ENCODE peak calls at places on chromosome 4, in eight cellular contexts. One of them, this sample, is unnamed.

GRCh38 chr4:121989715-121990114 is 37.9 kb upstream of the TRPC3 start:
- DNase-seq in tibial artery: no peak
- DNase-seq in stimulated activated CD8-positive, alpha-beta memory T cell treated with anti-CD3 and anti-CD28 coated beads, Interleukin-15, amount 100 ng/mL, for 4 hours: no peak
- DNase-seq in substantia nigra: no peak
- DNase-seq in AG09319: no peak
- DNase-seq in amygdala: no peak
- DNase-seq in NCI-H774: no peak
- DNase-seq in HepG2: no peak
- DNase-seq in this sample: peak

GRCh38 chr4:95676190-95676589 is 127.4 kb upstream of the UNC5C start:
- DNase-seq in tibial artery: no peak
- DNase-seq in stimulated activated CD8-positive, alpha-beta memory T cell treated with anti-CD3 and anti-CD28 coated beads, Interleukin-15, amount 100 ng/mL, for 4 hours: no peak
- DNase-seq in substantia nigra: no peak
- DNase-seq in AG09319: no peak
- DNase-seq in amygdala: no peak
- DNase-seq in NCI-H774: no peak
- DNase-seq in HepG2: no peak
- DNase-seq in this sample: no peak

GRCh38 chr4:36224969-36225903 is 19.1 kb downstream of the ARAP2 start:
- DNase-seq in tibial artery: no peak
- DNase-seq in stimulated activated CD8-positive, alpha-beta memory T cell treated with anti-CD3 and anti-CD28 coated beads, Interleukin-15, amount 100 ng/mL, for 4 hours: no peak
- DNase-seq in substantia nigra: no peak
- DNase-seq in AG09319: no peak
- DNase-seq in amygdala: peak
- DNase-seq in NCI-H774: no peak
- DNase-seq in HepG2: peak
- DNase-seq in this sample: no peak

GRCh38 chr4:113747949-113748348 is 13.6 kb downstream of the CAMK2D start:
- DNase-seq in tibial artery: no peak
- DNase-seq in stimulated activated CD8-positive, alpha-beta memory T cell treated with anti-CD3 and anti-CD28 coated beads, Interleukin-15, amount 100 ng/mL, for 4 hours: no peak
- DNase-seq in substantia nigra: no peak
- DNase-seq in AG09319: no peak
- DNase-seq in amygdala: no peak
- DNase-seq in NCI-H774: no peak
- DNase-seq in HepG2: peak
- DNase-seq in this sample: no peak

GRCh38 chr4:186770446-186771175 is 47.0 kb upstream of the FAT1 start:
- DNase-seq in tibial artery: no peak
- DNase-seq in stimulated activated CD8-positive, alpha-beta memory T cell treated with anti-CD3 and anti-CD28 coated beads, Interleukin-15, amount 100 ng/mL, for 4 hours: no peak
- DNase-seq in substantia nigra: no peak
- DNase-seq in AG09319: no peak
- DNase-seq in amygdala: no peak
- DNase-seq in NCI-H774: no peak
- DNase-seq in HepG2: no peak
- DNase-seq in this sample: no peak

GRCh38 chr4:17494258-17494657 is 17.6 kb downstream of the QDPR start:
- DNase-seq in tibial artery: no peak
- DNase-seq in stimulated activated CD8-positive, alpha-beta memory T cell treated with anti-CD3 and anti-CD28 coated beads, Interleukin-15, amount 100 ng/mL, for 4 hours: peak
- DNase-seq in substantia nigra: no peak
- DNase-seq in AG09319: no peak
- DNase-seq in amygdala: peak
- DNase-seq in NCI-H774: no peak
- DNase-seq in HepG2: no peak
- DNase-seq in this sample: peak

GRCh38 chr4:128519163-128519810 is 231.7 kb upstream of the PGRMC2 start:
- DNase-seq in tibial artery: peak
- DNase-seq in stimulated activated CD8-positive, alpha-beta memory T cell treated with anti-CD3 and anti-CD28 coated beads, Interleukin-15, amount 100 ng/mL, for 4 hours: no peak
- DNase-seq in substantia nigra: no peak
- DNase-seq in AG09319: no peak
- DNase-seq in amygdala: no peak
- DNase-seq in NCI-H774: no peak
- DNase-seq in HepG2: no peak
- DNase-seq in this sample: no peak

GRCh38 chr4:162837241-162837640 is 329.4 kb downstream of the NAF1 start:
- DNase-seq in tibial artery: no peak
- DNase-seq in stimulated activated CD8-positive, alpha-beta memory T cell treated with anti-CD3 and anti-CD28 coated beads, Interleukin-15, amount 100 ng/mL, for 4 hours: no peak
- DNase-seq in substantia nigra: no peak
- DNase-seq in AG09319: no peak
- DNase-seq in amygdala: no peak
- DNase-seq in NCI-H774: no peak
- DNase-seq in HepG2: no peak
- DNase-seq in this sample: no peak

GRCh38 chr4:104879367-104879766 is 267.3 kb upstream of the TET2 start:
- DNase-seq in tibial artery: no peak
- DNase-seq in stimulated activated CD8-positive, alpha-beta memory T cell treated with anti-CD3 and anti-CD28 coated beads, Interleukin-15, amount 100 ng/mL, for 4 hours: no peak
- DNase-seq in substantia nigra: no peak
- DNase-seq in AG09319: no peak
- DNase-seq in amygdala: no peak
- DNase-seq in NCI-H774: no peak
- DNase-seq in HepG2: no peak
- DNase-seq in this sample: no peak

GRCh38 chr4:89497517-89498308 is 190.1 kb upstream of the GPRIN3 start:
- DNase-seq in tibial artery: no peak
- DNase-seq in stimulated activated CD8-positive, alpha-beta memory T cell treated with anti-CD3 and anti-CD28 coated beads, Interleukin-15, amount 100 ng/mL, for 4 hours: no peak
- DNase-seq in substantia nigra: no peak
- DNase-seq in AG09319: no peak
- DNase-seq in amygdala: no peak
- DNase-seq in NCI-H774: no peak
- DNase-seq in HepG2: no peak
- DNase-seq in this sample: no peak

GRCh38 chr4:97013309-97014106 is 1129.8 kb downstream of the STPG2 start:
- DNase-seq in tibial artery: no peak
- DNase-seq in stimulated activated CD8-positive, alpha-beta memory T cell treated with anti-CD3 and anti-CD28 coated beads, Interleukin-15, amount 100 ng/mL, for 4 hours: no peak
- DNase-seq in substantia nigra: no peak
- DNase-seq in AG09319: no peak
- DNase-seq in amygdala: no peak
- DNase-seq in NCI-H774: no peak
- DNase-seq in HepG2: no peak
- DNase-seq in this sample: no peak

GRCh38 chr4:8090312-8090711 is 68.3 kb downstream of the ABLIM2 start:
- DNase-seq in tibial artery: no peak
- DNase-seq in stimulated activated CD8-positive, alpha-beta memory T cell treated with anti-CD3 and anti-CD28 coated beads, Interleukin-15, amount 100 ng/mL, for 4 hours: no peak
- DNase-seq in substantia nigra: no peak
- DNase-seq in AG09319: no peak
- DNase-seq in amygdala: no peak
- DNase-seq in NCI-H774: no peak
- DNase-seq in HepG2: no peak
- DNase-seq in this sample: no peak

GRCh38 chr4:16995451-16995850 is 97.0 kb upstream of the LDB2 start:
- DNase-seq in tibial artery: no peak
- DNase-seq in stimulated activated CD8-positive, alpha-beta memory T cell treated with anti-CD3 and anti-CD28 coated beads, Interleukin-15, amount 100 ng/mL, for 4 hours: no peak
- DNase-seq in substantia nigra: no peak
- DNase-seq in AG09319: no peak
- DNase-seq in amygdala: no peak
- DNase-seq in NCI-H774: no peak
- DNase-seq in HepG2: no peak
- DNase-seq in this sample: no peak

GRCh38 chr4:85756938-85757337 is 282.0 kb downstream of the ARHGAP24 start:
- DNase-seq in tibial artery: no peak
- DNase-seq in stimulated activated CD8-positive, alpha-beta memory T cell treated with anti-CD3 and anti-CD28 coated beads, Interleukin-15, amount 100 ng/mL, for 4 hours: no peak
- DNase-seq in substantia nigra: no peak
- DNase-seq in AG09319: no peak
- DNase-seq in amygdala: no peak
- DNase-seq in NCI-H774: no peak
- DNase-seq in HepG2: no peak
- DNase-seq in this sample: no peak